ENCODE peak calls at places on chromosomes 2 and 18, in seven cellular contexts. O, B, G, X, F, P and Y are unnamed samples.

GRCh38 chr18:58635891-58636290 is 7.0 kb upstream of the ALPK2 start:
- DNase-seq in G (no peak), O (no peak), F (no peak), X (no peak), B (peak; percentile 18), P (no peak), Y (peak; percentile 65)

GRCh38 chr18:65567372-65567771 is 183.4 kb upstream of the CDH7 start:
- DNase-seq in G (no peak), F (no peak), O (no peak), P (no peak), X (no peak), B (no peak), Y (peak; percentile 4)

GRCh38 chr18:58579561-58580047 is 49.3 kb downstream of the ALPK2 start:
- DNase-seq in P (no peak), F (peak; percentile 89), B (peak; percentile 60), X (no peak), G (no peak), O (no peak), Y (peak; percentile 85)

GRCh38 chr2:140998577-140998976 is 1132.2 kb downstream of the LRP1B start:
- DNase-seq in F (no peak), P (no peak), O (no peak), G (no peak), X (no peak), B (no peak), Y (peak; percentile 44)

GRCh38 chr18:11148655-11149440 is 521 bp downstream of the PIEZO2 start:
- DNase-seq in O (no peak), G (no peak), P (no peak), B (peak; percentile 36), X (no peak), F (no peak), Y (no peak)

GRCh38 chr18:11500153-11501122 is 109.0 kb upstream of the SLC35G4 start:
- DNase-seq in G (no peak), F (peak; percentile 98), P (no peak), B (peak; percentile 83), X (no peak), O (no peak), Y (peak; percentile 91)

GRCh38 chr2:101518470-101519172 is 43.7 kb upstream of the RFX8 start:
- DNase-seq in B (no peak), G (no peak), O (no peak), F (no peak), P (peak; percentile 58), X (no peak), Y (peak; percentile 74)

GRCh38 chr2:1653137-1653789 is 91.1 kb downstream of the PXDN start:
- DNase-seq in O (no peak), G (no peak), P (no peak), F (peak; percentile 90), B (peak; percentile 95), X (no peak), Y (peak; percentile 100)

GRCh38 chr18:2293109-2293839 is 278.0 kb downstream of the METTL4 start:
- DNase-seq in F (no peak), X (no peak), P (no peak), B (no peak), G (no peak), O (no peak), Y (no peak)

GRCh38 chr2:212537311-212538155 is 1.1 kb downstream of the ERBB4 start:
- DNase-seq in B (peak; percentile 15), X (no peak), P (no peak), F (no peak), O (peak; percentile 63), G (no peak), Y (peak; percentile 9)

GRCh38 chr18:3450358-3451107 is 561 bp downstream of the TGIF1 start:
- DNase-seq in B (peak; percentile 29), G (peak; percentile 79), X (peak; percentile 78), F (no peak), P (peak; percentile 44), O (peak; percentile 86), Y (peak; percentile 83)

GRCh38 chr2:203330434-203330833 is 2.2 kb downstream of the ABI2 start:
- DNase-seq in G (no peak), B (peak; percentile 51), F (no peak), O (no peak), X (no peak), P (no peak), Y (peak; percentile 57)

GRCh38 chr2:48529189-48529588 is 765 bp upstream of the STON1 start:
- DNase-seq in O (no peak), P (no peak), F (no peak), X (no peak), G (no peak), B (no peak), Y (no peak)

GRCh38 chr2:118667964-118668363 is 179.5 kb downstream of the EN1 start:
- DNase-seq in B (peak; percentile 37), P (no peak), G (no peak), O (no peak), F (no peak), X (no peak), Y (peak; percentile 75)

GRCh38 chr2:168246483-168247340 is 683 bp downstream of the STK39 start:
- DNase-seq in X (peak; percentile 81), O (peak; percentile 87), F (no peak), B (peak; percentile 70), G (peak; percentile 88), P (peak; percentile 64), Y (peak; percentile 67)

GRCh38 chr2:187527262-187527661 is 27.0 kb downstream of the TFPI start:
- DNase-seq in X (no peak), P (no peak), F (no peak), G (no peak), B (no peak), O (no peak), Y (peak; percentile 92)

GRCh38 chr2:27003857-27004256 is 28.9 kb upstream of the TMEM214 start:
- DNase-seq in X (no peak), F (no peak), B (no peak), P (no peak), O (no peak), G (no peak), Y (peak; percentile 63)

GRCh38 chr18:27839141-27839540 is 337.8 kb downstream of the CDH2 start:
- DNase-seq in P (no peak), X (no peak), G (no peak), F (peak; percentile 93), B (no peak), O (no peak), Y (peak; percentile 94)

GRCh38 chr2:62801814-62802524 is 96.5 kb downstream of the EHBP1 start:
- DNase-seq in G (no peak), P (no peak), O (no peak), X (no peak), B (no peak), F (no peak), Y (peak; percentile 40)

GRCh38 chr2:174477772-174478171 is 9.1 kb downstream of the GPR155 start:
- DNase-seq in X (no peak), F (no peak), P (no peak), G (no peak), B (no peak), O (no peak), Y (no peak)

GRCh38 chr2:191927319-191927867 is 80.5 kb upstream of the CAVIN2 start:
- DNase-seq in P (no peak), F (peak; percentile 70), G (no peak), X (no peak), O (no peak), B (peak; percentile 61), Y (peak; percentile 86)

GRCh38 chr2:36671731-36672130 is 24.8 kb upstream of the VIT start:
- DNase-seq in F (no peak), B (no peak), G (no peak), X (no peak), P (no peak), O (no peak), Y (no peak)

GRCh38 chr2:10538224-10538894 is 90.2 kb upstream of the ODC1 start:
- DNase-seq in B (peak; percentile 49), X (no peak), F (peak; percentile 44), G (no peak), O (no peak), P (no peak), Y (no peak)

GRCh38 chr18:12027480-12027879 is 46.2 kb downstream of the IMPA2 start:
- DNase-seq in G (no peak), B (no peak), X (no peak), F (no peak), P (no peak), O (no peak), Y (no peak)

GRCh38 chr18:44411277-44411900 is 269.3 kb upstream of the SETBP1 start:
- DNase-seq in B (no peak), F (no peak), O (no peak), G (no peak), X (no peak), P (no peak), Y (no peak)

GRCh38 chr18:57797209-57797651 is 5.9 kb downstream of the ATP8B1 start:
- DNase-seq in X (no peak), P (no peak), B (no peak), F (no peak), O (no peak), G (no peak), Y (no peak)

GRCh38 chr2:213316001-213316735 is 31.9 kb downstream of the SPAG16 start:
- DNase-seq in P (no peak), B (no peak), O (no peak), X (no peak), F (peak; percentile 43), G (no peak), Y (peak; percentile 5)

GRCh38 chr2:28469304-28469703 is 26.6 kb upstream of the PLB1 start:
- DNase-seq in O (no peak), B (peak; percentile 49), G (no peak), F (no peak), P (peak; percentile 30), X (no peak), Y (peak; percentile 76)

GRCh38 chr2:175282300-175282699 is 100.8 kb upstream of the ATP5MC3 start:
- DNase-seq in P (no peak), X (no peak), G (peak; percentile 6), F (no peak), O (no peak), B (peak; percentile 46), Y (peak; percentile 54)

GRCh38 chr2:217058791-217059755 is 199.2 kb upstream of the TNP1 start:
- DNase-seq in F (no peak), P (no peak), O (no peak), G (no peak), B (no peak), X (no peak), Y (no peak)